ENCODE peak calls at places on chromosome 4, in four cellular contexts. U is endothelial cell, T is spleen, E is ecto neural progenitor cell. Q is an unnamed sample.

GRCh38 chr4:154049457-154050181 is 260.7 kb upstream of the SFRP2 start:
- DNase-seq in T (no peak), U (peak; percentile 53), E (peak; percentile 50), Q (no peak)

GRCh38 chr4:182585321-182585720 is 331.9 kb downstream of the DCTD start:
- DNase-seq in E (no peak), U (no peak), T (no peak), Q (no peak)

GRCh38 chr4:9898596-9899345 is 117.3 kb downstream of the DRD5 start:
- DNase-seq in U (peak; percentile 69), E (peak; percentile 77), T (no peak), Q (no peak)

GRCh38 chr4:144338834-144339233 is 198.3 kb upstream of the GYPA start:
- DNase-seq in T (no peak), U (no peak), E (no peak), Q (no peak)

GRCh38 chr4:38791005-38791404 is 8.2 kb upstream of the TLR10 start:
- DNase-seq in T (no peak), E (no peak), U (no peak), Q (no peak)

GRCh38 chr4:140252742-140253555 is 99.0 kb upstream of the MAML3 start:
- DNase-seq in T (peak; percentile 92), E (peak; percentile 87), U (peak; percentile 91), Q (peak; percentile 63)

GRCh38 chr4:142402156-142402555 is 443.9 kb downstream of the INPP4B start:
- DNase-seq in U (no peak), E (no peak), T (no peak), Q (no peak)

GRCh38 chr4:81457345-81457744 is 14.4 kb downstream of the RASGEF1B start:
- DNase-seq in E (no peak), U (no peak), T (no peak), Q (no peak)

GRCh38 chr4:173448103-173448502 is 49.2 kb upstream of the SCRG1 start:
- DNase-seq in T (no peak), U (no peak), E (no peak), Q (no peak)

GRCh38 chr4:3294401-3295241 is 1.8 kb downstream of the RGS12 start:
- DNase-seq in E (no peak), U (no peak), T (peak; percentile 73), Q (no peak)

GRCh38 chr4:17510582-17510981 is 1.3 kb downstream of the QDPR start:
- DNase-seq in E (no peak), U (no peak), T (no peak), Q (no peak)

GRCh38 chr4:139848043-139848442 is 182.4 kb downstream of the MGST2 start:
- DNase-seq in E (no peak), U (no peak), T (no peak), Q (no peak)

GRCh38 chr4:161522031-161522430 is 641.8 kb downstream of the FSTL5 start:
- DNase-seq in T (no peak), E (no peak), U (no peak), Q (no peak)

GRCh38 chr4:180542445-180543100 is 1700.6 kb upstream of the TENM3 start:
- DNase-seq in T (no peak), E (no peak), U (no peak), Q (no peak)

GRCh38 chr4:9997881-9998280 is 23.4 kb downstream of the SLC2A9 start:
- DNase-seq in U (no peak), T (no peak), E (no peak), Q (no peak)

GRCh38 chr4:105990933-105991332 is 95.7 kb downstream of the NPNT start:
- DNase-seq in T (peak; percentile 85), U (no peak), E (no peak), Q (no peak)

GRCh38 chr4:140296335-140296753 is 77.1 kb upstream of the SCOC start:
- DNase-seq in T (no peak), U (no peak), E (no peak), Q (no peak)

GRCh38 chr4:121973791-121974190 is 21.9 kb upstream of the TRPC3 start:
- DNase-seq in T (no peak), U (no peak), E (no peak), Q (no peak)

GRCh38 chr4:176638992-176639391 is 153.7 kb downstream of the VEGFC start:
- DNase-seq in E (no peak), T (no peak), U (no peak), Q (no peak)

GRCh38 chr4:109040441-109040840 is 262.0 kb downstream of the COL25A1 start:
- DNase-seq in U (no peak), T (no peak), E (no peak), Q (no peak)

GRCh38 chr4:65407483-65407882 is 262.8 kb downstream of the EPHA5 start:
- DNase-seq in U (no peak), E (no peak), T (no peak), Q (no peak)

GRCh38 chr4:119536572-119537528 is 91.8 kb downstream of the PDE5A start:
- DNase-seq in E (no peak), T (no peak), U (no peak), Q (no peak)

GRCh38 chr4:85672116-85672515 is 197.2 kb downstream of the ARHGAP24 start:
- DNase-seq in U (no peak), E (no peak), T (no peak), Q (no peak)

GRCh38 chr4:175720722-175721121 is 91.3 kb downstream of the GPM6A start:
- DNase-seq in T (no peak), U (no peak), E (no peak), Q (no peak)

GRCh38 chr4:41725254-41725653 is 23.3 kb downstream of the PHOX2B start:
- DNase-seq in U (no peak), E (no peak), T (no peak), Q (no peak)

GRCh38 chr4:153713840-153714239 is 29.8 kb downstream of the TLR2 start:
- DNase-seq in E (no peak), U (no peak), T (no peak), Q (no peak)

GRCh38 chr4:128528177-128528576 is 240.6 kb upstream of the PGRMC2 start:
- DNase-seq in T (no peak), U (no peak), E (no peak), Q (no peak)

GRCh38 chr4:150072906-150073714 is 5.1 kb upstream of the DCLK2 start:
- DNase-seq in E (no peak), U (no peak), T (no peak), Q (no peak)

GRCh38 chr4:15702941-15703403 is at the start of gene BST1:
- DNase-seq in T (peak; percentile 96), U (peak; percentile 57), E (peak; percentile 65), Q (peak; percentile 61)

GRCh38 chr4:84239278-84239845 is 259.7 kb downstream of the NKX6-1 start:
- DNase-seq in E (no peak), U (no peak), T (no peak), Q (no peak)

GRCh38 chr4:182643801-182644311 is 273.3 kb downstream of the DCTD start:
- DNase-seq in U (no peak), E (no peak), T (no peak), Q (no peak)

GRCh38 chr4:43423276-43423675 is 530.8 kb downstream of the GRXCR1 start:
- DNase-seq in U (no peak), T (no peak), E (no peak), Q (no peak)

GRCh38 chr4:94758141-94758699 is 465 bp downstream of the BMPR1B start:
- DNase-seq in T (peak; percentile 76), U (peak; percentile 61), E (peak; percentile 80), Q (peak; percentile 6)

GRCh38 chr4:138802499-138802898 is 213.1 kb upstream of the NOCT start:
- DNase-seq in E (no peak), T (no peak), U (no peak), Q (no peak)

Q was measured in nucleus accumbens.